ENCODE peak calls at places on chromosomes 2 and 18, in six cellular contexts. One of them, this sample, is unnamed.

GRCh38 chr2:79139423-79139822 is 19.1 kb downstream of the REG1A start:
- DNase-seq in IMR-90: no peak
- DNase-seq in breast epithelium: no peak
- DNase-seq in body of pancreas: no peak
- DNase-seq in transverse colon: no peak
- DNase-seq in gastrocnemius medialis: no peak
- DNase-seq in this sample: no peak

GRCh38 chr2:152497481-152498052 is 162.6 kb downstream of the FMNL2 start:
- DNase-seq in breast epithelium: no peak
- DNase-seq in transverse colon: no peak
- DNase-seq in body of pancreas: peak
- DNase-seq in IMR-90: peak
- DNase-seq in gastrocnemius medialis: no peak
- DNase-seq in this sample: no peak

GRCh38 chr18:11871501-11871900 is 20.3 kb downstream of the CHMP1B start:
- DNase-seq in body of pancreas: no peak
- DNase-seq in breast epithelium: no peak
- DNase-seq in transverse colon: no peak
- DNase-seq in gastrocnemius medialis: no peak
- DNase-seq in IMR-90: no peak
- DNase-seq in this sample: no peak

GRCh38 chr2:66920415-66920814 is 476.7 kb upstream of the ETAA1 start:
- DNase-seq in body of pancreas: no peak
- DNase-seq in transverse colon: no peak
- DNase-seq in breast epithelium: no peak
- DNase-seq in IMR-90: no peak
- DNase-seq in gastrocnemius medialis: no peak
- DNase-seq in this sample: no peak

GRCh38 chr18:995641-996040 is 91.0 kb downstream of the ADCYAP1 start:
- DNase-seq in breast epithelium: peak
- DNase-seq in body of pancreas: no peak
- DNase-seq in IMR-90: peak
- DNase-seq in gastrocnemius medialis: no peak
- DNase-seq in transverse colon: no peak
- DNase-seq in this sample: no peak

GRCh38 chr18:36693931-36694661 is 134.7 kb downstream of the TPGS2 start:
- DNase-seq in body of pancreas: no peak
- DNase-seq in gastrocnemius medialis: no peak
- DNase-seq in transverse colon: no peak
- DNase-seq in breast epithelium: no peak
- DNase-seq in IMR-90: peak
- DNase-seq in this sample: no peak

GRCh38 chr2:201266629-201267028 is 6.3 kb downstream of the CASP8 start:
- DNase-seq in gastrocnemius medialis: no peak
- DNase-seq in IMR-90: no peak
- DNase-seq in transverse colon: no peak
- DNase-seq in breast epithelium: no peak
- DNase-seq in body of pancreas: no peak
- DNase-seq in this sample: peak

GRCh38 chr2:217929757-217930707 is 72.8 kb downstream of the TNS1 start:
- DNase-seq in body of pancreas: peak
- DNase-seq in gastrocnemius medialis: peak
- DNase-seq in breast epithelium: peak
- DNase-seq in IMR-90: peak
- DNase-seq in transverse colon: peak
- DNase-seq in this sample: no peak

GRCh38 chr2:7034313-7034712 is 117.1 kb downstream of the RNF144A start:
- DNase-seq in gastrocnemius medialis: no peak
- DNase-seq in body of pancreas: peak
- DNase-seq in transverse colon: no peak
- DNase-seq in IMR-90: no peak
- DNase-seq in breast epithelium: no peak
- DNase-seq in this sample: no peak

DNA sequence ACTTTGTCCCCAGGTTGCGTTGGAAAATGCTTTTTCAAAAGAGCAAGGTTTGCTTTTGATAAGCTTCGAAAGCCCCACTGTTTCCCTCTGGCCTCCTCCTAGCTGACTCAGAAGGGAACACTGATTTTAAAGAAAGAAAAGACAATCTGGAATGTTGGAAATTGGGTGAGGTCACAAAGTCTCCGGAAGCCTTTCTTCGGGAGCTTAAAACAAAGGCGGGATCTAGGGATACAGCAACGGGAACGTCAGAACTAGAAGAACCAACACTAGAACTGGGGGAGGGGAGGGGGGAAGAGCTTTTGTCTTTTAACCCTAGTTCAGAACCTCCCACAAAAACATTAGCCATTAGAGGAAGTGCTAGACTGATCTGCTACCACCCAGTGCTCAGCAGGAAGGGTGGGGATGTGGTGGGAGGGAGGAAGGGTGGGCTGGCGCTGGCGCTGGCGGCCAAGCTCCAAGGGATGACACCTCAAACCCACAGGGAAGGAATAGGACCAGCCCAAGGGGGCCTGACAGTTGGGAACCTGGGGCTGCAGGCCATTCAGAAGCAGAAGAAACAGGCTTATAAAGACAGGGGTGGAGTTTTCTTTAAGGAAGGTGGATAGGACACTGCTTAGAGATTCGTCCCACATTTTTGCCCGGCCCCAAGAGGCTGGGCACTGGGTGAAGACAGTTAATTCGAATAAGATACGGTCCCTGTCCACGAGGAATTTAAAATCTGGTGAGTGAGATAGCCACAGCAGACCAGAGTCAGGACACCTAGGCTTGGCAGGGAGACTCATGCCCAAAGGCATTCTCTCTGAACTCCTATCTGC is 1.7 kb downstream of the TMSB10 start:
- DNase-seq in breast epithelium: peak
- DNase-seq in gastrocnemius medialis: peak
- DNase-seq in transverse colon: peak
- DNase-seq in body of pancreas: no peak
- DNase-seq in IMR-90: peak
- DNase-seq in this sample: peak
- TF ChIP-seq POLR2A in breast epithelium: no peak
- TF ChIP-seq POLR2A in gastrocnemius medialis: peak
- TF ChIP-seq POLR2A in transverse colon: peak
- TF ChIP-seq POLR2A in body of pancreas: no peak
- TF ChIP-seq POLR2A in IMR-90: peak
- TF ChIP-seq POLR2A in this sample: no peak

DNA sequence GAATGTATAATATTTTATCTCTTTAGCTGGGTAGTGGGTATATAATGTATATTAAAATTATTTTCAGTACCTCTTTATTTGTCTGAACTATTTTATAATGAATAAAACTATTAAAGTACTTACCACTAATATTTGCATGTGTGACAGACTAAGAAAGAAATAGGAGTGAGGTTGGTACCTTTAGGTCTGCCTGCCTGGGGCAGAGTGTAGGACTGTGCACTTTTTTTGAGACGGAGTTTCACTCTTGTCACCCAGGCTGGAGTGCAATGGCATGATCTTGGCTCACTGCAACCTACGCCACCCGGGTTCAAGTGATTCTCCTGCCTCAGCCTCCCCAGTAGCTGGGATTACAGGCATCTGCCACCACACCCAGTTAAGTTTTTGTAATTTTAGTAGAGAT is 18.8 kb downstream of the NCOA1 start:
- DNase-seq in IMR-90: no peak
- DNase-seq in body of pancreas: no peak
- DNase-seq in transverse colon: no peak
- DNase-seq in breast epithelium: no peak
- DNase-seq in gastrocnemius medialis: no peak
- DNase-seq in this sample: no peak
- H3K4me3 ChIP-seq in IMR-90: no peak
- H3K4me3 ChIP-seq in body of pancreas: no peak
- H3K4me3 ChIP-seq in transverse colon: no peak
- H3K4me3 ChIP-seq in breast epithelium: no peak
- H3K4me3 ChIP-seq in gastrocnemius medialis: no peak
- H3K4me3 ChIP-seq in this sample: no peak

GRCh38 chr2:84959045-84959493 is 11.9 kb upstream of the KCMF1 start:
- DNase-seq in IMR-90: peak
- DNase-seq in gastrocnemius medialis: no peak
- DNase-seq in body of pancreas: no peak
- DNase-seq in breast epithelium: no peak
- DNase-seq in transverse colon: no peak
- DNase-seq in this sample: no peak
- TF ChIP-seq POLR2A in IMR-90: no peak
- TF ChIP-seq POLR2A in gastrocnemius medialis: no peak
- TF ChIP-seq POLR2A in body of pancreas: no peak
- TF ChIP-seq POLR2A in breast epithelium: no peak
- TF ChIP-seq POLR2A in transverse colon: no peak
- TF ChIP-seq POLR2A in this sample: no peak

GRCh38 chr2:98108110-98108509 is 21.1 kb downstream of the VWA3B start:
- DNase-seq in gastrocnemius medialis: no peak
- DNase-seq in transverse colon: no peak
- DNase-seq in body of pancreas: no peak
- DNase-seq in breast epithelium: no peak
- DNase-seq in IMR-90: no peak
- DNase-seq in this sample: no peak

GRCh38 chr2:98114643-98115355 is 27.8 kb downstream of the VWA3B start:
- DNase-seq in transverse colon: peak
- DNase-seq in breast epithelium: no peak
- DNase-seq in IMR-90: no peak
- DNase-seq in gastrocnemius medialis: no peak
- DNase-seq in body of pancreas: no peak
- DNase-seq in this sample: no peak

DNA sequence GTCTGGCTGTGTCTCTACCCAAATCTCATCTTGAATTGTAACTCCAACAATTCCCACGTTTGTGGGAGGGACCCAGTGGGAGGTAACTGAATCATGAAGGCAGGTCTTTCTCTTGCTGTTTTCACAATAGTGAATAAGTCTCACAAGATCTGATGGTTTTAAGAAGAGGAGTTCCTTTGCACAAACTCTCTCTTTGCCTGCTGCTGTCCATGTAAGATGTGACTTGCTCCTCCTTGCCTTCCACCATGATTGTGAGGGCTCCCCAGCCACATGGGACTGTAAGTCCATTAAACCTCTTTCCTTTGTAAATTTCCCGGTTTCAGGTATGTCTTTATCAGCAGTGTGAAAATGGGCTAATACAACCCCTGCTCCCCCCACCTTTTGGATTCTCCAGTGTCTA is 23.8 kb downstream of the VWA3B start:
- DNase-seq in breast epithelium: no peak
- DNase-seq in transverse colon: no peak
- DNase-seq in gastrocnemius medialis: no peak
- DNase-seq in body of pancreas: no peak
- DNase-seq in IMR-90: no peak
- DNase-seq in this sample: no peak
- H3K4me3 ChIP-seq in breast epithelium: no peak
- H3K4me3 ChIP-seq in transverse colon: no peak
- H3K4me3 ChIP-seq in gastrocnemius medialis: no peak
- H3K4me3 ChIP-seq in body of pancreas: no peak
- H3K4me3 ChIP-seq in IMR-90: no peak
- H3K4me3 ChIP-seq in this sample: no peak

DNA sequence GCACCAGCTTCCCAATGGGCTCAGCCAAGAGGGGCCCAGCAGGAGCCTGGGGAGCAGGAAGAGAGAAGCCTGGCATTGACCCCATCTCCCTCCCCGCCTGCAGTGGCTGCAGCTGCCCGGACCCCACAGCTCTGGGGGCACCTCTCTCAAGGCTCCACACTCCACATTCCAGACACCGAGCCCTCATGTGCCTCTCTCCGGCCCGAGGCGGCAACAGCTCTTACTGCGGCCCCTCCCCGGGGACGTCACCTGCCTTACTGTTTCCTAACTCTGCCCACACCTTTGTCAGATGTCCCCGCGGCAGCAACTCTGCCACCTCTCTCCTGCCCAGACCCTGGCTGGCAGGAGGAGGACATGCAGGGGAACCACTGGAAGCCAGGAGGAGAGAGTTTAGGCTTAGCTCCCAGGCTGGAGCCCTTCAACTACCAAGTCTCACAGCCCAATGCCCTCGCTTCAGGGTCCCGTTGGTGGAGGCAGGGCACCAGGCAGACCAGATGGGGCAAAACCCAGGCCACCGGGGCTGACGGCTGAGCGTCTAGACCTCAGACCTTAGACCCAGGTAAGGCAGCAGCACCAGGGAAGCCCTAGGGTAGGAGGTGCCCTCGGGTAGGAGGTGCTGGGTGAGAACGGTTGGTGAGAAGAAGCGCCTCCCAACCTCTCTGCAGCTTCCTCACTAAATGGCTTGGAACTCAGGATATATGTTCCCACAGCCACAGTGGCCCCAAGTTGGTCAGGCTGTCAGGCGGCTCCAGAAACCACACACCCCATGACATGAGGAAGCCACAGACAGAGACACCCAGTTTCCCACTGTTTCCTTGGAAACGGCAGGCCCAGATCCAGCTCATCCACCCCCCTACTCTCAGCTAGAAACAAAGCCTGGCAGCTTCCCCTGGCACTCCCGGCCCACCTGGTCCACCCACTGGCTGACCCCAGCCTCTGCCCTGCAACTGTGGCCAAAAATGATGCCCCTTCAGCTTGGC is 13.3 kb upstream of the MLPH start:
- DNase-seq in IMR-90: peak
- DNase-seq in body of pancreas: no peak
- DNase-seq in transverse colon: no peak
- DNase-seq in gastrocnemius medialis: no peak
- DNase-seq in breast epithelium: peak
- DNase-seq in this sample: no peak
- TF ChIP-seq POLR2A in IMR-90: no peak
- TF ChIP-seq POLR2A in body of pancreas: no peak
- TF ChIP-seq POLR2A in transverse colon: no peak
- TF ChIP-seq POLR2A in gastrocnemius medialis: no peak
- TF ChIP-seq POLR2A in breast epithelium: no peak
- TF ChIP-seq POLR2A in this sample: no peak

GRCh38 chr2:38527338-38528007 is 75.3 kb downstream of the HNRNPLL start:
- DNase-seq in gastrocnemius medialis: no peak
- DNase-seq in breast epithelium: no peak
- DNase-seq in transverse colon: no peak
- DNase-seq in body of pancreas: no peak
- DNase-seq in IMR-90: no peak
- DNase-seq in this sample: no peak
- H3K4me3 ChIP-seq in gastrocnemius medialis: peak
- H3K4me3 ChIP-seq in breast epithelium: peak
- H3K4me3 ChIP-seq in transverse colon: peak
- H3K4me3 ChIP-seq in body of pancreas: no peak
- H3K4me3 ChIP-seq in IMR-90: peak
- H3K4me3 ChIP-seq in this sample: peak

DNA sequence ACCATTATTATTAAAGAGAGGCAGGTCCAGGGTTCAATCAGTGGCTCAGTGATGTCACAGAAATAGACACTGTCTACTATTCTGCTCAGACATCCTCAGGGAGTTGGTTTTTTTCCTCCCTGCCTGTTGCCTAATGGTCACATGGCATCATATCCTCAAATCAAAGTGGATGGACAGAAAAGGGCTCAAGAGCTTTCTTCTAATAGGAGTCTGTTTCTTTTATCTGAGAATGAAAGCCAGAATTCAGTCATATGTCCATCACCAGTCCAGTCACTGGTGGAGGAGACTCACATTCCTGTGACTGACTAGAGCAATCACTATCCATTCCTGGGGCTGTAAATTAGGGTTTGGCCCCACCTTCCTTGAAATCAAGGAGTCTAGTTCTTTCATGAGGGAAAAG is 27.9 kb upstream of the EPC2 start:
- DNase-seq in transverse colon: no peak
- DNase-seq in IMR-90: no peak
- DNase-seq in gastrocnemius medialis: no peak
- DNase-seq in body of pancreas: no peak
- DNase-seq in breast epithelium: no peak
- DNase-seq in this sample: no peak
- TF ChIP-seq POLR2A in transverse colon: no peak
- TF ChIP-seq POLR2A in IMR-90: no peak
- TF ChIP-seq POLR2A in gastrocnemius medialis: no peak
- TF ChIP-seq POLR2A in body of pancreas: no peak
- TF ChIP-seq POLR2A in breast epithelium: no peak
- TF ChIP-seq POLR2A in this sample: no peak

This sample was measured in vagina.